ENCODE peak calls at places on chromosomes 7 and 10, in five cellular contexts. One of them, this sample, is unnamed.
A peak's percentile ranks its signal among the peaks of the same experiment; 100 is the strongest.

GRCh38 chr7:366171-366916 is 76.4 kb downstream of the FOXL3 start:
- DNase-seq in HepG2: no peak
- DNase-seq in GM12878: no peak
- DNase-seq in K562: no peak
- DNase-seq in H1: no peak
- DNase-seq in this sample: no peak

GRCh38 chr10:82234173-82234572 is 359.2 kb downstream of the NRG3 start:
- DNase-seq in HepG2: no peak
- DNase-seq in GM12878: no peak
- DNase-seq in K562: no peak
- DNase-seq in H1: no peak
- DNase-seq in this sample: no peak

GRCh38 chr10:27446091-27446918 is 57.8 kb upstream of the RAB18 start:
- DNase-seq in HepG2: peak; percentile 3
- DNase-seq in H1: no peak
- DNase-seq in K562: peak; percentile 6
- DNase-seq in GM12878: no peak
- DNase-seq in this sample: peak; percentile 31

GRCh38 chr10:101695404-101695732 is 398 bp upstream of the FBXW4 start:
- DNase-seq in HepG2: no peak
- DNase-seq in K562: peak; percentile 18
- DNase-seq in GM12878: no peak
- DNase-seq in H1: no peak
- DNase-seq in this sample: no peak

GRCh38 chr10:77393821-77394501 is 243.6 kb downstream of the KCNMA1 start:
- DNase-seq in K562: no peak
- DNase-seq in H1: no peak
- DNase-seq in HepG2: no peak
- DNase-seq in GM12878: no peak
- DNase-seq in this sample: no peak

GRCh38 chr10:18960466-18961079 is 88.0 kb upstream of the MALRD1 start:
- DNase-seq in K562: no peak
- DNase-seq in H1: no peak
- DNase-seq in GM12878: no peak
- DNase-seq in HepG2: no peak
- DNase-seq in this sample: no peak

GRCh38 chr7:73703985-73704639 is 15.4 kb downstream of the STX1A start:
- DNase-seq in GM12878: no peak
- DNase-seq in K562: peak; percentile 86
- DNase-seq in H1: peak; percentile 47
- DNase-seq in HepG2: no peak
- DNase-seq in this sample: peak; percentile 74

GRCh38 chr7:48041665-48041995 is 6.3 kb downstream of the C7orf57 start:
- DNase-seq in GM12878: no peak
- DNase-seq in H1: no peak
- DNase-seq in K562: no peak
- DNase-seq in HepG2: no peak
- DNase-seq in this sample: no peak

GRCh38 chr10:42691361-42692120 is 53.2 kb upstream of the ZNF33B start:
- DNase-seq in K562: no peak
- DNase-seq in GM12878: no peak
- DNase-seq in HepG2: no peak
- DNase-seq in H1: no peak
- DNase-seq in this sample: no peak

GRCh38 chr7:128119036-128119435 is 87.8 kb upstream of the LRRC4 start:
- DNase-seq in K562: no peak
- DNase-seq in GM12878: no peak
- DNase-seq in HepG2: no peak
- DNase-seq in H1: no peak
- DNase-seq in this sample: no peak

GRCh38 chr7:99393363-99394187 is 14.8 kb downstream of the PDAP1 start:
- DNase-seq in K562: no peak
- DNase-seq in GM12878: no peak
- DNase-seq in H1: peak; percentile 73
- DNase-seq in HepG2: no peak
- DNase-seq in this sample: no peak

GRCh38 chr7:149202831-149203231 is 7.5 kb downstream of the ZNF282 start:
- DNase-seq in HepG2: no peak
- DNase-seq in K562: no peak
- DNase-seq in H1: no peak
- DNase-seq in GM12878: no peak
- DNase-seq in this sample: no peak

GRCh38 chr7:100856871-100857282 is 4.4 kb downstream of the SLC12A9 start:
- DNase-seq in GM12878: no peak
- DNase-seq in HepG2: no peak
- DNase-seq in H1: no peak
- DNase-seq in K562: no peak
- DNase-seq in this sample: no peak

GRCh38 chr10:7818295-7819125 is at the start of gene TAF3:
- DNase-seq in GM12878: peak; percentile 55
- DNase-seq in K562: peak; percentile 97
- DNase-seq in H1: peak; percentile 61
- DNase-seq in HepG2: peak; percentile 81
- DNase-seq in this sample: peak; percentile 88

GRCh38 chr7:87225696-87226095 is 6.2 kb upstream of the TMEM243 start:
- DNase-seq in GM12878: no peak
- DNase-seq in HepG2: no peak
- DNase-seq in H1: no peak
- DNase-seq in K562: no peak
- DNase-seq in this sample: peak; percentile 26

GRCh38 chr7:139502226-139502625 is 18.8 kb upstream of the KLRG2 start:
- DNase-seq in H1: no peak
- DNase-seq in K562: no peak
- DNase-seq in GM12878: no peak
- DNase-seq in HepG2: no peak
- DNase-seq in this sample: no peak

GRCh38 chr7:80361948-80362347 is 149.9 kb downstream of the GNAT3 start:
- DNase-seq in H1: no peak
- DNase-seq in GM12878: no peak
- DNase-seq in K562: no peak
- DNase-seq in HepG2: peak; percentile 28
- DNase-seq in this sample: no peak

GRCh38 chr7:3605222-3605621 is 304.2 kb downstream of the SDK1 start:
- DNase-seq in HepG2: no peak
- DNase-seq in H1: no peak
- DNase-seq in K562: no peak
- DNase-seq in GM12878: no peak
- DNase-seq in this sample: no peak

GRCh38 chr10:71804067-71804466 is 30.7 kb upstream of the VSIR start:
- DNase-seq in K562: no peak
- DNase-seq in GM12878: no peak
- DNase-seq in H1: no peak
- DNase-seq in HepG2: no peak
- DNase-seq in this sample: no peak

GRCh38 chr7:116525298-116525912 is 569 bp downstream of the CAV1 start:
- DNase-seq in K562: peak; percentile 45
- DNase-seq in GM12878: no peak
- DNase-seq in H1: no peak
- DNase-seq in HepG2: no peak
- DNase-seq in this sample: peak; percentile 45

GRCh38 chr10:103273026-103273425 is 3.9 kb upstream of the INA start:
- DNase-seq in HepG2: no peak
- DNase-seq in GM12878: no peak
- DNase-seq in H1: no peak
- DNase-seq in K562: peak; percentile 16
- DNase-seq in this sample: peak; percentile 96

GRCh38 chr7:54985405-54986360 is 33.1 kb upstream of the EGFR start:
- DNase-seq in H1: no peak
- DNase-seq in HepG2: peak; percentile 42
- DNase-seq in GM12878: no peak
- DNase-seq in K562: no peak
- DNase-seq in this sample: peak; percentile 70

GRCh38 chr7:96253441-96253840 is 68.5 kb downstream of the SLC25A13 start:
- DNase-seq in H1: no peak
- DNase-seq in GM12878: no peak
- DNase-seq in HepG2: no peak
- DNase-seq in K562: no peak
- DNase-seq in this sample: no peak

GRCh38 chr7:25846722-25847121 is 305.3 kb upstream of the NFE2L3 start:
- DNase-seq in HepG2: no peak
- DNase-seq in H1: no peak
- DNase-seq in K562: peak; percentile 35
- DNase-seq in GM12878: no peak
- DNase-seq in this sample: no peak

GRCh38 chr7:73844848-73845460 is 2.6 kb upstream of the METTL27 start:
- DNase-seq in HepG2: no peak
- DNase-seq in GM12878: no peak
- DNase-seq in K562: no peak
- DNase-seq in H1: no peak
- DNase-seq in this sample: no peak

GRCh38 chr10:78932084-78932386 is 136.7 kb upstream of the ZMIZ1 start:
- DNase-seq in GM12878: no peak
- DNase-seq in K562: no peak
- DNase-seq in HepG2: no peak
- DNase-seq in H1: no peak
- DNase-seq in this sample: no peak

GRCh38 chr7:115689941-115690340 is 340.6 kb downstream of the TFEC start:
- DNase-seq in K562: no peak
- DNase-seq in GM12878: no peak
- DNase-seq in H1: no peak
- DNase-seq in HepG2: no peak
- DNase-seq in this sample: no peak

GRCh38 chr7:107090452-107090851 is 45.9 kb downstream of the PRKAR2B start:
- DNase-seq in H1: no peak
- DNase-seq in GM12878: no peak
- DNase-seq in HepG2: no peak
- DNase-seq in K562: peak; percentile 49
- DNase-seq in this sample: no peak

GRCh38 chr10:69809318-69809717 is 7.6 kb downstream of the COL13A1 start:
- DNase-seq in GM12878: no peak
- DNase-seq in H1: no peak
- DNase-seq in K562: no peak
- DNase-seq in HepG2: no peak
- DNase-seq in this sample: no peak

GRCh38 chr10:69810097-69810496 is 8.4 kb downstream of the COL13A1 start:
- DNase-seq in H1: no peak
- DNase-seq in HepG2: no peak
- DNase-seq in GM12878: no peak
- DNase-seq in K562: no peak
- DNase-seq in this sample: no peak

GRCh38 chr10:69813632-69814031 is 11.9 kb downstream of the COL13A1 start:
- DNase-seq in HepG2: no peak
- DNase-seq in K562: no peak
- DNase-seq in H1: no peak
- DNase-seq in GM12878: no peak
- DNase-seq in this sample: no peak

GRCh38 chr10:69814251-69814650 is 12.5 kb downstream of the COL13A1 start:
- DNase-seq in K562: no peak
- DNase-seq in HepG2: no peak
- DNase-seq in H1: no peak
- DNase-seq in GM12878: no peak
- DNase-seq in this sample: no peak

DNA sequence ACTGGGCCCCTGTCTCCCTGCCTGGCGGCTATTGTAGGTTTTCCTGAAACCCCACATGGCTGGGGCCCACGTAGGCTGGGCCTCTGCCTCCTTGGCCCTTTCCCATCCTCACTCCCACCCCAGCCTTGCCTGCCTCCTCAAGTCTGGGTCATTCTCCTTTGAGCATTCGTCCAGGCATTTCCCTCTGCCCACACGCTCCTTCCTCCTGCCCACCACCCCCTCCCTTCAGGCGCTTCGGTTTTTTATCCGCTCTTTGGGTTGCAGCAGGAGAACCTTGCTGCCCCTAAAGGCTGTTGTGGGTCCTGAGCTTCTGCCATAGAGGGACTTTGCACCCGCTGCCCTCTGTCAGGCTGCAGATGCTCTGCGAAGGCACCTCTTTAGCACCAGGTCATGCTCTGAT is 9.3 kb downstream of the COL13A1 start:
- DNase-seq in H1: no peak
- DNase-seq in K562: no peak
- DNase-seq in HepG2: no peak
- DNase-seq in GM12878: no peak
- DNase-seq in this sample: no peak
- TF ChIP-seq KDM1A in H1: no peak
- TF ChIP-seq KDM1A in K562: no peak
- TF ChIP-seq KDM1A in HepG2: no peak
- TF ChIP-seq KDM1A in GM12878: no peak
- TF ChIP-seq KDM1A in this sample: no peak

GRCh38 chr7:131327626-131328386 is at the start of gene MKLN1:
- DNase-seq in GM12878: peak; percentile 35
- DNase-seq in H1: peak; percentile 77
- DNase-seq in K562: peak; percentile 98
- DNase-seq in HepG2: peak; percentile 68
- DNase-seq in this sample: peak; percentile 83

GRCh38 chr7:131326576-131326975 is 1.1 kb upstream of the MKLN1 start:
- DNase-seq in K562: peak; percentile 33
- DNase-seq in HepG2: peak; percentile 65
- DNase-seq in GM12878: no peak
- DNase-seq in H1: no peak
- DNase-seq in this sample: peak; percentile 48

GRCh38 chr7:131325179-131325840 is 2.4 kb upstream of the MKLN1 start:
- DNase-seq in GM12878: no peak
- DNase-seq in H1: no peak
- DNase-seq in HepG2: peak; percentile 61
- DNase-seq in K562: peak; percentile 76
- DNase-seq in this sample: no peak

GRCh38 chr7:131328387-131329175 is 905 bp downstream of the MKLN1 start:
- DNase-seq in HepG2: no peak
- DNase-seq in K562: no peak
- DNase-seq in H1: no peak
- DNase-seq in GM12878: no peak
- DNase-seq in this sample: no peak

DNA sequence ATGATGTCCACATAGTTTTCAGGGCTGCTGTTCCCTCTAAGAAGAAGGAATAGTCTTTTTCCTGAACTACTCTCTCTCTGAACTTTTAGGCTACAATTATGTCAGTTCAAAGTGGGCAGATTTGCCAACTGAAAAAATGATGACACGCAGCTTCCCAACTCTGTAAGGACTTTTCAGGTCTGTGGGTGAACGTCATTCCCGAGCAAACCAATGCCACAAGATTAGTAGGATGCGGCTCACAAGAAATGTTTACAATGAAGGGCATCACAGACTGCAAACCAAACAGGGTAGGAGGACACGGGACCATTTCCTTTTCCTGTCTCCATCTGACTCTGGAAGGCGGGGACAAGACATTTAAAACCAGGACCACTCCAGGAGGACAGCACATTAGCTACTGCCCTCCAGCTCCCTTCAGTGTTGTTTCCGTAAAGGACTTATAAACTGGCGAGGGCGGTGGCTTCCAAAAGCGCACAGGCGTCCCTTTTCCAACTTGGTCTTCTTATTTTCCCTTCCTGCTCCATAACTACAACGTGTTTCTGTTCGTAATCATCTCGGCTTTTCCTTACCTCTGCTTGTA is 539 bp upstream of the MKLN1 start:
- DNase-seq in GM12878: no peak
- DNase-seq in H1: no peak
- DNase-seq in HepG2: peak; percentile 38
- DNase-seq in K562: peak; percentile 69
- DNase-seq in this sample: peak; percentile 77
- TF ChIP-seq POLR2A in GM12878: no peak
- TF ChIP-seq POLR2A in H1: peak; percentile 8
- TF ChIP-seq POLR2A in HepG2: peak; percentile 14
- TF ChIP-seq POLR2A in K562: no peak
- TF ChIP-seq POLR2A in this sample: no peak

GRCh38 chr7:142583424-142583823 is 165.8 kb upstream of the PRSS1 start:
- DNase-seq in K562: no peak
- DNase-seq in H1: no peak
- DNase-seq in GM12878: peak; percentile 58
- DNase-seq in HepG2: no peak
- DNase-seq in this sample: peak; percentile 77
- TF ChIP-seq KDM1A in K562: no peak
- TF ChIP-seq KDM1A in H1: no peak
- TF ChIP-seq KDM1A in GM12878: no peak
- TF ChIP-seq KDM1A in HepG2: no peak
- TF ChIP-seq KDM1A in this sample: no peak

GRCh38 chr10:128095023-128095752 is 31.0 kb downstream of the MKI67 start:
- DNase-seq in H1: no peak
- DNase-seq in K562: no peak
- DNase-seq in HepG2: no peak
- DNase-seq in GM12878: no peak
- DNase-seq in this sample: no peak
- TF ChIP-seq POLR2A in H1: no peak
- TF ChIP-seq POLR2A in K562: no peak
- TF ChIP-seq POLR2A in HepG2: no peak
- TF ChIP-seq POLR2A in GM12878: no peak
- TF ChIP-seq POLR2A in this sample: no peak

This sample was measured in A549.